ENCODE peak calls at places on chromosomes 5 and 9, in five cellular contexts. J, B, E, A and H are unnamed samples.

GRCh38 chr5:20286512-20286911 is 298.5 kb upstream of the CDH18 start:
- DNase-seq in J (no peak), B (no peak), E (peak; percentile 62), A (no peak), H (no peak)

GRCh38 chr9:100167912-100168775 is 69.1 kb downstream of the INVS start:
- DNase-seq in J (no peak), B (peak; percentile 83), E (no peak), A (no peak), H (no peak)

GRCh38 chr9:91564081-91564670 is 140.5 kb upstream of the NFIL3 start:
- DNase-seq in J (no peak), B (no peak), E (no peak), A (no peak), H (no peak)

GRCh38 chr5:141430332-141431113 is at the start of gene PCDHGA12:
- DNase-seq in J (no peak), B (no peak), E (peak; percentile 62), A (no peak), H (peak; percentile 83)

GRCh38 chr9:76162109-76162730 is 232.0 kb downstream of the RFK start:
- DNase-seq in J (no peak), B (no peak), E (no peak), A (no peak), H (no peak)

GRCh38 chr9:129330711-129331279 is 152.7 kb upstream of the IER5L start:
- DNase-seq in J (no peak), B (peak; percentile 83), E (peak; percentile 85), A (no peak), H (no peak)

GRCh38 chr5:109688999-109689739 is 558 bp upstream of the MAN2A1 start:
- DNase-seq in J (peak; percentile 95), B (peak; percentile 97), E (peak; percentile 92), A (peak; percentile 96), H (peak; percentile 88)

GRCh38 chr5:75234251-75234650 is 2.4 kb downstream of the ANKRD31 start:
- DNase-seq in J (no peak), B (no peak), E (no peak), A (no peak), H (no peak)

GRCh38 chr9:3980771-3981170 is 319.1 kb downstream of the GLIS3 start:
- DNase-seq in J (no peak), B (no peak), E (no peak), A (no peak), H (no peak)

GRCh38 chr5:14144586-14145355 is 1.6 kb downstream of the TRIO start:
- DNase-seq in J (peak; percentile 91), B (peak; percentile 80), E (peak; percentile 81), A (peak; percentile 93), H (peak; percentile 78)

GRCh38 chr9:97617939-97618416 is 15.2 kb downstream of the TSTD2 start:
- DNase-seq in J (no peak), B (no peak), E (no peak), A (no peak), H (no peak)

GRCh38 chr5:84274585-84275468 is 109.9 kb downstream of the EDIL3 start:
- DNase-seq in J (no peak), B (peak; percentile 48), E (peak; percentile 38), A (no peak), H (peak; percentile 76)

GRCh38 chr9:37187713-37188439 is 67.5 kb downstream of the ZCCHC7 start:
- DNase-seq in J (no peak), B (no peak), E (no peak), A (no peak), H (no peak)

GRCh38 chr5:170173227-170173626 is 59.6 kb upstream of the C5orf58 start:
- DNase-seq in J (no peak), B (peak; percentile 62), E (peak; percentile 52), A (no peak), H (no peak)

GRCh38 chr5:157354825-157355224 is 88.9 kb downstream of the CYFIP2 start:
- DNase-seq in J (no peak), B (peak; percentile 53), E (peak; percentile 19), A (no peak), H (no peak)

GRCh38 chr5:102483736-102484135 is 15.1 kb downstream of the SLCO6A1 start:
- DNase-seq in J (no peak), B (no peak), E (no peak), A (no peak), H (no peak)

GRCh38 chr9:120490888-120491595 is 88.9 kb downstream of the CDK5RAP2 start:
- DNase-seq in J (no peak), B (no peak), E (no peak), A (no peak), H (no peak)

GRCh38 chr9:124256517-124257069 is 1.2 kb upstream of the NEK6 start:
- DNase-seq in J (peak; percentile 60), B (no peak), E (peak; percentile 53), A (peak; percentile 63), H (no peak)

GRCh38 chr9:37667706-37668672 is 17.2 kb downstream of the FRMPD1 start:
- DNase-seq in J (no peak), B (peak; percentile 71), E (no peak), A (no peak), H (no peak)

GRCh38 chr5:154653418-154653763 is 101.8 kb upstream of the LARP1 start:
- DNase-seq in J (no peak), B (no peak), E (no peak), A (peak; percentile 69), H (no peak)

GRCh38 chr5:146745937-146746577 is 132.5 kb downstream of the PPP2R2B start:
- DNase-seq in J (no peak), B (no peak), E (no peak), A (no peak), H (peak; percentile 50)

GRCh38 chr9:106307670-106308069 is 555.3 kb upstream of the ZNF462 start:
- DNase-seq in J (no peak), B (no peak), E (no peak), A (no peak), H (no peak)

GRCh38 chr5:39217365-39218281 is 1.7 kb downstream of the FYB1 start:
- DNase-seq in J (peak; percentile 65), B (peak; percentile 75), E (peak; percentile 83), A (peak; percentile 82), H (peak; percentile 72)

GRCh38 chr5:67996596-67996995 is 219.0 kb upstream of the PIK3R1 start:
- DNase-seq in J (no peak), B (no peak), E (no peak), A (no peak), H (peak; percentile 20)

GRCh38 chr9:125495137-125496119 is 211.6 kb downstream of the MAPKAP1 start:
- DNase-seq in J (no peak), B (peak; percentile 96), E (no peak), A (no peak), H (no peak)

GRCh38 chr5:126143622-126144021 is 279.6 kb upstream of the GRAMD2B start:
- DNase-seq in J (no peak), B (no peak), E (no peak), A (no peak), H (no peak)

GRCh38 chr5:129664336-129664937 is 83.5 kb upstream of the MINAR2 start:
- DNase-seq in J (no peak), B (peak; percentile 37), E (peak; percentile 48), A (no peak), H (peak; percentile 77)

GRCh38 chr5:102152906-102153787 is 142.9 kb downstream of the SLCO4C1 start:
- DNase-seq in J (no peak), B (peak; percentile 66), E (peak; percentile 29), A (no peak), H (no peak)

GRCh38 chr9:129898205-129898604 is 62.9 kb downstream of the USP20 start:
- DNase-seq in J (no peak), B (peak; percentile 78), E (peak; percentile 68), A (no peak), H (no peak)

GRCh38 chr9:27073841-27074728 is 34.9 kb upstream of the TEK start:
- DNase-seq in J (no peak), B (no peak), E (no peak), A (no peak), H (no peak)

GRCh38 chr5:43422143-43422542 is 10.0 kb upstream of the CCL28 start:
- DNase-seq in J (no peak), B (peak; percentile 31), E (no peak), A (no peak), H (no peak)

DNA sequence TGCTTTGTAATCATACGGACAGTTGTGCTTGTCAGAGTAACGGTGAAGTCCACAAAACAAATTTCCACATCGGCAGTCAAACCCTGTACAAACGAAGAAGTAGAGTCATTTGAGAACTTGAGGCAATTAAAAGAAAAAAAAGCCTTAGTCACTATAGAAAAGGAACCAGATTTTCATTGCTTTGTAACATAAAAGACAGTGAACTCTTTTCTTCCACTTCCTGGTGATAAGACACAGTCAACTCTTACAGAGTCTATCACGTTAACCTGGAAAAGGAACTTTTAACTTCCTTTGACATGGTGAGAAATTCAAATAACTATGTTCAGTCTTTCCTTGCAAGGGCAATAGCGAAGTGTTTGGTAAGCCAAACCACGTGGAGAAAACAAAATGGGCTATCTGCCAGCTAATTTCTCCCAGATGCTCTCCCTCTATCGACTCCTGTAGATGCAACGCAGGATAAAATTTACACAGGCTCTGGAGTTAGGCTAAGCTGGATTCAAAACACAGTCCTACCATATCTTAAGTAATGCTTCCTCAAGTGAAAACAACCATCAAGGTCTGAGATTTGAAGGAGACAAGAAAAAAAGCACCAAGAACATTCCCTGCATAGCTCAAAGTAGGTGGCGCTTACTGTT is 8.9 kb downstream of the ZFAND5 start:
- DNase-seq in J (no peak), B (no peak), E (peak; percentile 46), A (no peak), H (peak; percentile 39)
- H3K4me1 ChIP-seq in J (peaks cover 29% of the 10 kb centered on the region), B (no peaks in the 10 kb centered on the region), E (peaks cover 100% of the 10 kb centered on the region), A (peaks cover 74% of the 10 kb centered on the region), H (peaks cover 53% of the 10 kb centered on the region)

GRCh38 chr5:35364350-35364749 is 134.1 kb upstream of the PRLR start:
- DNase-seq in J (no peak), B (no peak), E (no peak), A (no peak), H (no peak)

GRCh38 chr5:35362772-35363171 is 132.5 kb upstream of the PRLR start:
- DNase-seq in J (no peak), B (no peak), E (no peak), A (no peak), H (no peak)

GRCh38 chr5:35360671-35361070 is 130.4 kb upstream of the PRLR start:
- DNase-seq in J (no peak), B (no peak), E (no peak), A (no peak), H (peak; percentile 40)

GRCh38 chr5:35365756-35366155 is 135.5 kb upstream of the PRLR start:
- DNase-seq in J (no peak), B (no peak), E (no peak), A (no peak), H (no peak)

GRCh38 chr5:35363387-35363965 is 133.2 kb upstream of the PRLR start:
- DNase-seq in J (no peak), B (no peak), E (no peak), A (no peak), H (no peak)
- H3K27ac ChIP-seq in J (no peak overlapping the region), B (no peak overlapping the region), E (no peak overlapping the region), A (no peak overlapping the region), H (no peak overlapping the region)

DNA sequence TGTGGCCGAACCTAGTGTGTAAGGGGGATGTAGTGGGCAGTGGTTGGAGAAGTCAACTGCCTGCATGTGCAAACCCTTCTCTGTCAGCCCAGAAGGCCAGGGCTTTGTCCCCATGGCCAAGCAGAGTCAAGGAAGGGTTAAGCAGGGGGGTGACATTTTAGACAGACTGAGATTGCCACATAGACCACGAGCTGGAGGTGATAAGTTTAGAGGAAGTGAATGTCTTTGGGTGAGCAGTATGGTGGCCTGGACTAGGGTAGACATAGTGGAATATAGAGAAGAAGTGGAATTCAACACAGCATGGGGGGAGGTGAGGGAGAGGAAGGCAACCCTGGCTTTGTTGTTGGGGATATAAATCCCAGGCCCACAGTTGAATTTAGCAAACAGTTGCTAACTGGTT is 38.7 kb upstream of the CDKN2AIPNL start:
- DNase-seq in J (no peak), B (no peak), E (no peak), A (peak; percentile 14), H (no peak)
- H3K4me3 ChIP-seq in J (no peak overlapping the region), B (no peak overlapping the region), E (no peak overlapping the region), A (no peak overlapping the region), H (no peak overlapping the region)

GRCh38 chr5:150138551-150139265 is 16.9 kb downstream of the PDGFRB start:
- DNase-seq in J (no peak), B (peak; percentile 92), E (no peak), A (no peak), H (peak; percentile 52)
- H3K4me1 ChIP-seq in J (peaks cover 18% of the 10 kb centered on the region), B (peaks cover 23% of the 10 kb centered on the region), E (peaks cover 59% of the 10 kb centered on the region), A (no peaks in the 10 kb centered on the region), H (peaks cover 63% of the 10 kb centered on the region)